ENCODE peak calls at places on chromosomes 3 and 15, in seven cellular contexts. J, W, B, M, C, Z and X are unnamed samples. For H3K27me3 and H3K36me3, the result is how much of the 10 kb centered on the place peaks cover.

GRCh38 chr3:170563712-170564423 is 22.0 kb downstream of the SLC7A14 start:
- DNase-seq in W (no peak), B (no peak), Z (peak), C (peak), J (peak), M (no peak), X (no peak)

GRCh38 chr15:29106116-29106515 is 163.5 kb downstream of the NSMCE3 start:
- DNase-seq in J (no peak), C (no peak), Z (no peak), M (no peak), B (no peak), W (no peak), X (no peak)

GRCh38 chr15:51801391-51801835 is 28.0 kb upstream of the TMOD3 start:
- DNase-seq in J (peak), M (peak), C (no peak), W (peak), Z (peak), B (no peak), X (peak)

GRCh38 chr3:11445883-11446282 is 173.7 kb downstream of the ATG7 start:
- DNase-seq in M (no peak), B (no peak), C (no peak), W (no peak), J (no peak), Z (no peak), X (no peak)

GRCh38 chr3:123015596-123015995 is 12.0 kb downstream of the SEMA5B start:
- DNase-seq in C (no peak), J (peak), B (no peak), M (no peak), W (peak), Z (no peak), X (no peak)

GRCh38 chr15:29935296-29936020 is 113.2 kb upstream of the TJP1 start:
- DNase-seq in Z (no peak), J (peak), M (no peak), W (peak), C (no peak), B (no peak), X (peak)

GRCh38 chr3:13541691-13542090 is 7.2 kb upstream of the FBLN2 start:
- DNase-seq in M (no peak), W (no peak), B (no peak), C (no peak), Z (no peak), J (no peak), X (no peak)

GRCh38 chr15:57861039-57861638 is 154.6 kb downstream of the POLR2M start:
- DNase-seq in J (peak), M (peak), W (peak), C (no peak), Z (peak), B (peak), X (peak)

GRCh38 chr3:144868506-144868905 is 896.9 kb downstream of the DIPK2A start:
- DNase-seq in B (no peak), Z (no peak), M (no peak), W (no peak), C (no peak), J (no peak), X (no peak)

GRCh38 chr3:156619376-156619775 is 55.0 kb upstream of the TIPARP start:
- DNase-seq in M (no peak), C (no peak), B (no peak), J (no peak), Z (no peak), W (no peak), X (no peak)

GRCh38 chr3:151209652-151210051 is 6.6 kb upstream of the GPR171 start:
- DNase-seq in B (no peak), J (no peak), Z (no peak), M (no peak), C (no peak), W (no peak), X (no peak)

GRCh38 chr3:7421065-7421464 is 560.1 kb downstream of the GRM7 start:
- DNase-seq in M (no peak), W (peak), C (no peak), Z (no peak), B (no peak), J (no peak), X (no peak)

GRCh38 chr3:41503998-41504623 is 304.8 kb downstream of the CTNNB1 start:
- DNase-seq in W (no peak), Z (no peak), M (no peak), B (no peak), J (no peak), C (no peak), X (no peak)

GRCh38 chr3:152199069-152199838 is 69.5 kb upstream of the MBNL1 start:
- DNase-seq in Z (no peak), M (no peak), B (no peak), C (no peak), W (no peak), J (no peak), X (no peak)

GRCh38 chr15:70538278-70538677 is 225.1 kb downstream of the UACA start:
- DNase-seq in W (no peak), M (no peak), J (peak), C (no peak), Z (peak), B (no peak), X (no peak)

GRCh38 chr15:70541511-70541910 is 221.8 kb downstream of the UACA start:
- DNase-seq in M (no peak), B (no peak), W (peak), J (no peak), C (no peak), Z (no peak), X (no peak)

GRCh38 chr15:70535955-70536338 is 227.4 kb downstream of the UACA start:
- DNase-seq in C (no peak), B (no peak), Z (no peak), M (no peak), J (no peak), W (no peak), X (no peak)

GRCh38 chr15:70539912-70540520 is 223.3 kb downstream of the UACA start:
- DNase-seq in M (no peak), B (no peak), W (peak), C (no peak), J (no peak), Z (no peak), X (no peak)

DNA sequence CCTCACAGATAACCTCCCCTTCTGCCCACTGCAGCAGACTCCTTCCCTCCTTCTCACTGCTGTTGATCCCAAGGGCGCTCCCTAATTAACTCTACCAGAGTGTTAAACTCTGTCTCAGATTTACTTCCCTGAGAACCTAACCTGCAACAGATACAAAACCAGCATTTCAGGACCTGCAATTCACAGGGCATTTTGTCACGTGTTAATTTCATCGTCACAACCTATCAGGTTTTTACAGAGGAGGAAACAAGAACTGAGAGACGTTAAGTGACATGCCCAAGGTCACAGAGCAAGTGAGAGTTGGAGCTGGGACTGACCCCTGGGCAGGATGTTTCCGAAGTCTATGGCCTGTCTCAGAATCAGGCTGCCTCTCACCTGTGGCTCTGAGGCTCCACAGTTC is 223.9 kb downstream of the UACA start:
- DNase-seq in J (no peak), B (no peak), W (no peak), C (no peak), Z (no peak), M (no peak), X (no peak)
- H3K27me3 ChIP-seq in J (under half), B (under half), W (under half), C (under half), Z (under half), M (under half), X (under half)

GRCh38 chr3:195570912-195571311 is 12.8 kb downstream of the APOD start:
- DNase-seq in Z (no peak), J (no peak), W (no peak), C (no peak), B (no peak), M (no peak), X (no peak)
- H3K4me3 ChIP-seq in Z (no peak), J (no peak), W (no peak), C (no peak), B (no peak), M (no peak), X (no peak)

GRCh38 chr3:128620268-128620691 is 30.3 kb downstream of the RPN1 start:
- DNase-seq in M (no peak), Z (no peak), B (no peak), W (no peak), C (no peak), J (no peak), X (no peak)
- H3K36me3 ChIP-seq in M (under half), Z (under half), B (under half), W (under half), C (under half), J (half or more), X (under half)

DNA sequence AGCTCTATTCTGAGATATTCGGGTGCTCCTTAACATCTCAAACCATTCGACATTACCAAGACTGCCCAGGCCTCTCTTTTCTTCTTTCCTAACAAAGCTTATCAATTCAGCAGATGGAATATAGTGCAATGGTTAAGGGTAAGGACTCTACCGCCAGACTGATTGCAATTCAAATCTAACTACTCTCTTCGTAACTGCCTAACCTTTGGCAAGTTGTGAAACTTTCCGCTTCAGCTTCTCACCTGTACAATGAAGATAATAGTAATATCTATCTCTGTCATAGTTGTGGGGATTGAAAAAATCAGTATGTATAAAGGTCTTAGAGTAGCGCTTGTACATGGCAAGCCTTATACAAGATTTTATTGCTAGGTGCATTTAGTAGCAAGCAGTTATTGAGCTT is 991 bp downstream of the UBA5 start:
- DNase-seq in C (no peak), J (no peak), M (no peak), W (no peak), Z (peak), B (no peak), X (no peak)
- H3K27me3 ChIP-seq in C (under half), J (under half), M (under half), W (under half), Z (under half), B (under half), X (under half)

GRCh38 chr3:17836919-17837318 is 94.5 kb upstream of the TBC1D5 start:
- DNase-seq in C (no peak), J (no peak), M (no peak), B (no peak), W (no peak), Z (no peak), X (no peak)
- H3K4me3 ChIP-seq in C (no peak), J (peak), M (no peak), B (no peak), W (no peak), Z (no peak), X (no peak)